ENCODE peak calls at places on chromosomes 2 and 18, in five cellular contexts. One of them, this sample, is unnamed.

GRCh38 chr2:76849086-76849485 is 673.1 kb downstream of the LRRTM4 start:
- DNase-seq in stimulated activated CD4-positive, alpha-beta T cell treated with anti-CD3 and anti-CD28 coated beads, Interleukin-2, amount 100 ng/mL, for 48 hours: no peak
- DNase-seq in heart left ventricle: no peak
- DNase-seq in right lobe of liver: no peak
- DNase-seq in NCI-H1105: no peak
- DNase-seq in this sample: no peak

GRCh38 chr2:239256297-239256696 is 144.5 kb downstream of the HDAC4 start:
- DNase-seq in NCI-H1105: no peak
- DNase-seq in right lobe of liver: no peak
- DNase-seq in heart left ventricle: no peak
- DNase-seq in stimulated activated CD4-positive, alpha-beta T cell treated with anti-CD3 and anti-CD28 coated beads, Interleukin-2, amount 100 ng/mL, for 48 hours: no peak
- DNase-seq in this sample: no peak

GRCh38 chr18:72826736-72827135 is 41.1 kb downstream of the NETO1 start:
- DNase-seq in stimulated activated CD4-positive, alpha-beta T cell treated with anti-CD3 and anti-CD28 coated beads, Interleukin-2, amount 100 ng/mL, for 48 hours: no peak
- DNase-seq in NCI-H1105: no peak
- DNase-seq in right lobe of liver: no peak
- DNase-seq in heart left ventricle: no peak
- DNase-seq in this sample: no peak

GRCh38 chr2:240604939-240605716 is 18.6 kb downstream of the CAPN10 start:
- DNase-seq in right lobe of liver: peak
- DNase-seq in heart left ventricle: no peak
- DNase-seq in NCI-H1105: no peak
- DNase-seq in stimulated activated CD4-positive, alpha-beta T cell treated with anti-CD3 and anti-CD28 coated beads, Interleukin-2, amount 100 ng/mL, for 48 hours: no peak
- DNase-seq in this sample: no peak

GRCh38 chr2:120898961-120899360 is 163.3 kb downstream of the GLI2 start:
- DNase-seq in right lobe of liver: no peak
- DNase-seq in NCI-H1105: no peak
- DNase-seq in heart left ventricle: no peak
- DNase-seq in stimulated activated CD4-positive, alpha-beta T cell treated with anti-CD3 and anti-CD28 coated beads, Interleukin-2, amount 100 ng/mL, for 48 hours: no peak
- DNase-seq in this sample: no peak

GRCh38 chr2:186440506-186440905 is 45.6 kb upstream of the ZC3H15 start:
- DNase-seq in right lobe of liver: no peak
- DNase-seq in NCI-H1105: no peak
- DNase-seq in heart left ventricle: no peak
- DNase-seq in stimulated activated CD4-positive, alpha-beta T cell treated with anti-CD3 and anti-CD28 coated beads, Interleukin-2, amount 100 ng/mL, for 48 hours: no peak
- DNase-seq in this sample: no peak

GRCh38 chr2:74391209-74391579 is 11.1 kb upstream of the DCTN1 start:
- DNase-seq in stimulated activated CD4-positive, alpha-beta T cell treated with anti-CD3 and anti-CD28 coated beads, Interleukin-2, amount 100 ng/mL, for 48 hours: no peak
- DNase-seq in heart left ventricle: no peak
- DNase-seq in right lobe of liver: no peak
- DNase-seq in NCI-H1105: no peak
- DNase-seq in this sample: no peak

GRCh38 chr2:34353498-34354113 is 754.5 kb upstream of the FAM98A start:
- DNase-seq in stimulated activated CD4-positive, alpha-beta T cell treated with anti-CD3 and anti-CD28 coated beads, Interleukin-2, amount 100 ng/mL, for 48 hours: no peak
- DNase-seq in right lobe of liver: no peak
- DNase-seq in heart left ventricle: no peak
- DNase-seq in NCI-H1105: no peak
- DNase-seq in this sample: no peak

GRCh38 chr18:3294435-3295080 is 32.6 kb downstream of the MYL12B start:
- DNase-seq in stimulated activated CD4-positive, alpha-beta T cell treated with anti-CD3 and anti-CD28 coated beads, Interleukin-2, amount 100 ng/mL, for 48 hours: no peak
- DNase-seq in right lobe of liver: no peak
- DNase-seq in NCI-H1105: no peak
- DNase-seq in heart left ventricle: no peak
- DNase-seq in this sample: no peak

GRCh38 chr2:167331636-167332232 is 443.5 kb downstream of the XIRP2 start:
- DNase-seq in stimulated activated CD4-positive, alpha-beta T cell treated with anti-CD3 and anti-CD28 coated beads, Interleukin-2, amount 100 ng/mL, for 48 hours: no peak
- DNase-seq in heart left ventricle: no peak
- DNase-seq in right lobe of liver: no peak
- DNase-seq in NCI-H1105: no peak
- DNase-seq in this sample: no peak

GRCh38 chr2:117293012-117293411 is 521.5 kb upstream of the DDX18 start:
- DNase-seq in stimulated activated CD4-positive, alpha-beta T cell treated with anti-CD3 and anti-CD28 coated beads, Interleukin-2, amount 100 ng/mL, for 48 hours: no peak
- DNase-seq in NCI-H1105: no peak
- DNase-seq in heart left ventricle: no peak
- DNase-seq in right lobe of liver: no peak
- DNase-seq in this sample: no peak

GRCh38 chr2:169853041-169853668 is 25.9 kb downstream of the UBR3 start:
- DNase-seq in NCI-H1105: no peak
- DNase-seq in heart left ventricle: no peak
- DNase-seq in stimulated activated CD4-positive, alpha-beta T cell treated with anti-CD3 and anti-CD28 coated beads, Interleukin-2, amount 100 ng/mL, for 48 hours: no peak
- DNase-seq in right lobe of liver: no peak
- DNase-seq in this sample: no peak

GRCh38 chr2:45681675-45682074 is 30.2 kb downstream of the PRKCE start:
- DNase-seq in right lobe of liver: no peak
- DNase-seq in NCI-H1105: no peak
- DNase-seq in heart left ventricle: no peak
- DNase-seq in stimulated activated CD4-positive, alpha-beta T cell treated with anti-CD3 and anti-CD28 coated beads, Interleukin-2, amount 100 ng/mL, for 48 hours: no peak
- DNase-seq in this sample: no peak

GRCh38 chr2:101617188-101617587 is 80.3 kb upstream of the MAP4K4 start:
- DNase-seq in stimulated activated CD4-positive, alpha-beta T cell treated with anti-CD3 and anti-CD28 coated beads, Interleukin-2, amount 100 ng/mL, for 48 hours: no peak
- DNase-seq in heart left ventricle: no peak
- DNase-seq in right lobe of liver: no peak
- DNase-seq in NCI-H1105: no peak
- DNase-seq in this sample: no peak

GRCh38 chr2:227370791-227371312 is 8.3 kb downstream of the TM4SF20 start:
- DNase-seq in right lobe of liver: no peak
- DNase-seq in heart left ventricle: no peak
- DNase-seq in stimulated activated CD4-positive, alpha-beta T cell treated with anti-CD3 and anti-CD28 coated beads, Interleukin-2, amount 100 ng/mL, for 48 hours: no peak
- DNase-seq in NCI-H1105: no peak
- DNase-seq in this sample: no peak

GRCh38 chr2:53672881-53673522 is 94.6 kb upstream of the CHAC2 start:
- DNase-seq in stimulated activated CD4-positive, alpha-beta T cell treated with anti-CD3 and anti-CD28 coated beads, Interleukin-2, amount 100 ng/mL, for 48 hours: no peak
- DNase-seq in heart left ventricle: no peak
- DNase-seq in right lobe of liver: no peak
- DNase-seq in NCI-H1105: no peak
- DNase-seq in this sample: no peak

GRCh38 chr2:119860924-119861323 is 101.2 kb downstream of the PTPN4 start:
- DNase-seq in heart left ventricle: no peak
- DNase-seq in right lobe of liver: no peak
- DNase-seq in NCI-H1105: no peak
- DNase-seq in stimulated activated CD4-positive, alpha-beta T cell treated with anti-CD3 and anti-CD28 coated beads, Interleukin-2, amount 100 ng/mL, for 48 hours: no peak
- DNase-seq in this sample: no peak

This sample was measured in stimulated activated CD8-positive, alpha-beta memory T cell treated with anti-CD3 and anti-CD28 coated beads, Interleukin-15, amount 100 ng/mL, for 48 hours.